ENCODE peak calls at places on chromosomes 3 and 15, in eight cellular contexts. One of them, this sample, is unnamed.

GRCh38 chr3:43423634-43424033 is 137.3 kb downstream of the SNRK start:
- DNase-seq in nephron progenitor cell: no peak
- DNase-seq in GM13976: no peak
- DNase-seq in cardiac fibroblast: no peak
- DNase-seq in glutamatergic neuron: no peak
- DNase-seq in MM.1S: no peak
- DNase-seq in prostate gland: no peak
- DNase-seq in GM13977: no peak
- DNase-seq in this sample: no peak

GRCh38 chr3:72816843-72817485 is 31.3 kb downstream of the SHQ1 start:
- DNase-seq in nephron progenitor cell: no peak
- DNase-seq in GM13976: no peak
- DNase-seq in cardiac fibroblast: no peak
- DNase-seq in glutamatergic neuron: no peak
- DNase-seq in MM.1S: peak; percentile 86
- DNase-seq in prostate gland: no peak
- DNase-seq in GM13977: peak; percentile 32
- DNase-seq in this sample: no peak

GRCh38 chr3:160135850-160136249 is 89.4 kb upstream of the C3orf80 start:
- DNase-seq in nephron progenitor cell: no peak
- DNase-seq in GM13976: no peak
- DNase-seq in cardiac fibroblast: no peak
- DNase-seq in glutamatergic neuron: no peak
- DNase-seq in MM.1S: no peak
- DNase-seq in prostate gland: no peak
- DNase-seq in GM13977: no peak
- DNase-seq in this sample: no peak

GRCh38 chr15:35514759-35515158 is 31.2 kb downstream of the DPH6 start:
- DNase-seq in nephron progenitor cell: no peak
- DNase-seq in GM13976: no peak
- DNase-seq in cardiac fibroblast: peak; percentile 63
- DNase-seq in glutamatergic neuron: no peak
- DNase-seq in MM.1S: no peak
- DNase-seq in prostate gland: no peak
- DNase-seq in GM13977: no peak
- DNase-seq in this sample: no peak

GRCh38 chr3:139953131-139953910 is 18.3 kb downstream of the CLSTN2 start:
- DNase-seq in nephron progenitor cell: no peak
- DNase-seq in GM13976: no peak
- DNase-seq in cardiac fibroblast: no peak
- DNase-seq in glutamatergic neuron: no peak
- DNase-seq in MM.1S: no peak
- DNase-seq in prostate gland: no peak
- DNase-seq in GM13977: no peak
- DNase-seq in this sample: no peak

GRCh38 chr3:51362476-51362875 is 22.6 kb upstream of the MANF start:
- DNase-seq in nephron progenitor cell: no peak
- DNase-seq in GM13976: no peak
- DNase-seq in cardiac fibroblast: no peak
- DNase-seq in glutamatergic neuron: no peak
- DNase-seq in MM.1S: no peak
- DNase-seq in prostate gland: no peak
- DNase-seq in GM13977: no peak
- DNase-seq in this sample: no peak

GRCh38 chr15:54282228-54282836 is 304.1 kb downstream of the UNC13C start:
- DNase-seq in nephron progenitor cell: no peak
- DNase-seq in GM13976: no peak
- DNase-seq in cardiac fibroblast: no peak
- DNase-seq in glutamatergic neuron: no peak
- DNase-seq in MM.1S: no peak
- DNase-seq in prostate gland: no peak
- DNase-seq in GM13977: no peak
- DNase-seq in this sample: no peak

GRCh38 chr3:138862924-138863775 is 28.4 kb upstream of the PIK3CB start:
- DNase-seq in nephron progenitor cell: no peak
- DNase-seq in GM13976: no peak
- DNase-seq in cardiac fibroblast: peak; percentile 70
- DNase-seq in glutamatergic neuron: no peak
- DNase-seq in MM.1S: no peak
- DNase-seq in prostate gland: peak; percentile 38
- DNase-seq in GM13977: no peak
- DNase-seq in this sample: no peak

GRCh38 chr15:31081568-31082250 is 19.8 kb downstream of the TRPM1 start:
- DNase-seq in nephron progenitor cell: no peak
- DNase-seq in GM13976: no peak
- DNase-seq in cardiac fibroblast: no peak
- DNase-seq in glutamatergic neuron: no peak
- DNase-seq in MM.1S: peak; percentile 97
- DNase-seq in prostate gland: no peak
- DNase-seq in GM13977: no peak
- DNase-seq in this sample: no peak

GRCh38 chr3:105351821-105352220 is 14.9 kb upstream of the ALCAM start:
- DNase-seq in nephron progenitor cell: no peak
- DNase-seq in GM13976: no peak
- DNase-seq in cardiac fibroblast: peak; percentile 83
- DNase-seq in glutamatergic neuron: no peak
- DNase-seq in MM.1S: no peak
- DNase-seq in prostate gland: no peak
- DNase-seq in GM13977: no peak
- DNase-seq in this sample: no peak

GRCh38 chr3:154356009-154356408 is 31.7 kb upstream of the DHX36 start:
- DNase-seq in nephron progenitor cell: no peak
- DNase-seq in GM13976: no peak
- DNase-seq in cardiac fibroblast: no peak
- DNase-seq in glutamatergic neuron: no peak
- DNase-seq in MM.1S: no peak
- DNase-seq in prostate gland: no peak
- DNase-seq in GM13977: no peak
- DNase-seq in this sample: no peak

GRCh38 chr3:42264399-42265058 is 1.5 kb downstream of the CCK start:
- DNase-seq in nephron progenitor cell: no peak
- DNase-seq in GM13976: no peak
- DNase-seq in cardiac fibroblast: peak; percentile 32
- DNase-seq in glutamatergic neuron: no peak
- DNase-seq in MM.1S: no peak
- DNase-seq in prostate gland: peak; percentile 78
- DNase-seq in GM13977: peak; percentile 28
- DNase-seq in this sample: no peak

GRCh38 chr15:75672111-75672602 is 24.4 kb downstream of the SNX33 start:
- DNase-seq in nephron progenitor cell: no peak
- DNase-seq in GM13976: no peak
- DNase-seq in cardiac fibroblast: no peak
- DNase-seq in glutamatergic neuron: no peak
- DNase-seq in MM.1S: no peak
- DNase-seq in prostate gland: no peak
- DNase-seq in GM13977: no peak
- DNase-seq in this sample: no peak

GRCh38 chr15:33907326-33907725 is 61.0 kb upstream of the CHRM5 start:
- DNase-seq in nephron progenitor cell: no peak
- DNase-seq in GM13976: no peak
- DNase-seq in cardiac fibroblast: peak; percentile 10
- DNase-seq in glutamatergic neuron: no peak
- DNase-seq in MM.1S: no peak
- DNase-seq in prostate gland: no peak
- DNase-seq in GM13977: no peak
- DNase-seq in this sample: no peak

GRCh38 chr3:29465836-29466235 is 185.0 kb downstream of the RBMS3 start:
- DNase-seq in nephron progenitor cell: no peak
- DNase-seq in GM13976: no peak
- DNase-seq in cardiac fibroblast: peak; percentile 71
- DNase-seq in glutamatergic neuron: no peak
- DNase-seq in MM.1S: no peak
- DNase-seq in prostate gland: no peak
- DNase-seq in GM13977: no peak
- DNase-seq in this sample: no peak

GRCh38 chr15:63977102-63977501 is 69.2 kb downstream of the DAPK2 start:
- DNase-seq in nephron progenitor cell: no peak
- DNase-seq in GM13976: no peak
- DNase-seq in cardiac fibroblast: no peak
- DNase-seq in glutamatergic neuron: no peak
- DNase-seq in MM.1S: no peak
- DNase-seq in prostate gland: no peak
- DNase-seq in GM13977: no peak
- DNase-seq in this sample: no peak

GRCh38 chr15:81107889-81108288 is 26.2 kb upstream of the CFAP161 start:
- DNase-seq in nephron progenitor cell: no peak
- DNase-seq in GM13976: no peak
- DNase-seq in cardiac fibroblast: no peak
- DNase-seq in glutamatergic neuron: no peak
- DNase-seq in MM.1S: no peak
- DNase-seq in prostate gland: no peak
- DNase-seq in GM13977: no peak
- DNase-seq in this sample: no peak

GRCh38 chr15:39407116-39407515 is 173.8 kb upstream of the THBS1 start:
- DNase-seq in nephron progenitor cell: no peak
- DNase-seq in GM13976: no peak
- DNase-seq in cardiac fibroblast: peak; percentile 22
- DNase-seq in glutamatergic neuron: no peak
- DNase-seq in MM.1S: no peak
- DNase-seq in prostate gland: no peak
- DNase-seq in GM13977: no peak
- DNase-seq in this sample: no peak

GRCh38 chr3:187742351-187743171 is 2.7 kb downstream of the BCL6 start:
- DNase-seq in nephron progenitor cell: no peak
- DNase-seq in GM13976: no peak
- DNase-seq in cardiac fibroblast: peak; percentile 49
- DNase-seq in glutamatergic neuron: no peak
- DNase-seq in MM.1S: no peak
- DNase-seq in prostate gland: peak; percentile 82
- DNase-seq in GM13977: no peak
- DNase-seq in this sample: no peak
- TF ChIP-seq CTCF in nephron progenitor cell: peak; percentile 6
- TF ChIP-seq CTCF in GM13976: no peak
- TF ChIP-seq CTCF in cardiac fibroblast: no peak
- TF ChIP-seq CTCF in glutamatergic neuron: peak; percentile 4
- TF ChIP-seq CTCF in MM.1S: peak; percentile 2
- TF ChIP-seq CTCF in prostate gland: no peak
- TF ChIP-seq CTCF in GM13977: no peak
- TF ChIP-seq CTCF in this sample: no peak

DNA sequence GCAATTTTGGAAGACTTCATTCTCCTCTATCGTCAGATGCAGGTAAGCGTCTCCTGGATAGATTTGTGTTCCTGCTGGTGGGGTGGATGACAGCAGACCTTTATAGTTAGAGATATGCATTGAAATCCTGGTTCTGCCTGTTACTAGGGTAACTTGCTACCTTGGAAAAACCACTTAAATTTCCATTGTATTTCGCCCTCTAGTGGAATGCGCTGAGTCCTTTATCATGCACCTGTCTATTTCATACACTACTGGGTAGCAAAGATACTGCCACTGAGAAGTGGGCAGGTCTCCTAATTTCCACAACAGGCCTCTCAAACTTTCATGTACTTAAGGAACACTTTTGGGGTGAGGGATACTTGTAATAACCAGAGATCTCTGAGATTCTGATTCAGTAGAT is 209.5 kb upstream of the SUCLG2 start:
- DNase-seq in nephron progenitor cell: no peak
- DNase-seq in GM13976: peak; percentile 16
- DNase-seq in cardiac fibroblast: peak; percentile 20
- DNase-seq in glutamatergic neuron: no peak
- DNase-seq in MM.1S: no peak
- DNase-seq in prostate gland: no peak
- DNase-seq in GM13977: no peak
- DNase-seq in this sample: no peak
- TF ChIP-seq CTCF in nephron progenitor cell: peak; percentile 24
- TF ChIP-seq CTCF in GM13976: no peak
- TF ChIP-seq CTCF in cardiac fibroblast: peak; percentile 35
- TF ChIP-seq CTCF in glutamatergic neuron: peak; percentile 32
- TF ChIP-seq CTCF in MM.1S: peak; percentile 22
- TF ChIP-seq CTCF in prostate gland: no peak
- TF ChIP-seq CTCF in GM13977: peak; percentile 6
- TF ChIP-seq CTCF in this sample: no peak

GRCh38 chr15:70266412-70267089 is 168.8 kb upstream of the TLE3 start:
- DNase-seq in nephron progenitor cell: no peak
- DNase-seq in GM13976: no peak
- DNase-seq in cardiac fibroblast: peak; percentile 57
- DNase-seq in glutamatergic neuron: no peak
- DNase-seq in MM.1S: no peak
- DNase-seq in prostate gland: peak; percentile 36
- DNase-seq in GM13977: no peak
- DNase-seq in this sample: no peak

GRCh38 chr15:70264014-70264492 is 166.3 kb upstream of the TLE3 start:
- DNase-seq in nephron progenitor cell: peak; percentile 70
- DNase-seq in GM13976: no peak
- DNase-seq in cardiac fibroblast: peak; percentile 38
- DNase-seq in glutamatergic neuron: peak; percentile 35
- DNase-seq in MM.1S: no peak
- DNase-seq in prostate gland: no peak
- DNase-seq in GM13977: no peak
- DNase-seq in this sample: no peak

GRCh38 chr15:70264738-70265465 is 167.2 kb upstream of the TLE3 start:
- DNase-seq in nephron progenitor cell: no peak
- DNase-seq in GM13976: no peak
- DNase-seq in cardiac fibroblast: no peak
- DNase-seq in glutamatergic neuron: no peak
- DNase-seq in MM.1S: no peak
- DNase-seq in prostate gland: no peak
- DNase-seq in GM13977: no peak
- DNase-seq in this sample: no peak

GRCh38 chr15:70265986-70266385 is 168.3 kb upstream of the TLE3 start:
- DNase-seq in nephron progenitor cell: no peak
- DNase-seq in GM13976: no peak
- DNase-seq in cardiac fibroblast: no peak
- DNase-seq in glutamatergic neuron: no peak
- DNase-seq in MM.1S: no peak
- DNase-seq in prostate gland: no peak
- DNase-seq in GM13977: no peak
- DNase-seq in this sample: no peak

GRCh38 chr15:70265466-70265978 is 167.8 kb upstream of the TLE3 start:
- DNase-seq in nephron progenitor cell: no peak
- DNase-seq in GM13976: no peak
- DNase-seq in cardiac fibroblast: no peak
- DNase-seq in glutamatergic neuron: no peak
- DNase-seq in MM.1S: no peak
- DNase-seq in prostate gland: no peak
- DNase-seq in GM13977: no peak
- DNase-seq in this sample: no peak
- TF ChIP-seq CTCF in nephron progenitor cell: no peak
- TF ChIP-seq CTCF in GM13976: peak; percentile 18
- TF ChIP-seq CTCF in cardiac fibroblast: peak; percentile 16
- TF ChIP-seq CTCF in glutamatergic neuron: no peak
- TF ChIP-seq CTCF in MM.1S: peak; percentile 16
- TF ChIP-seq CTCF in prostate gland: peak; percentile 7
- TF ChIP-seq CTCF in GM13977: peak; percentile 24
- TF ChIP-seq CTCF in this sample: no peak

DNA sequence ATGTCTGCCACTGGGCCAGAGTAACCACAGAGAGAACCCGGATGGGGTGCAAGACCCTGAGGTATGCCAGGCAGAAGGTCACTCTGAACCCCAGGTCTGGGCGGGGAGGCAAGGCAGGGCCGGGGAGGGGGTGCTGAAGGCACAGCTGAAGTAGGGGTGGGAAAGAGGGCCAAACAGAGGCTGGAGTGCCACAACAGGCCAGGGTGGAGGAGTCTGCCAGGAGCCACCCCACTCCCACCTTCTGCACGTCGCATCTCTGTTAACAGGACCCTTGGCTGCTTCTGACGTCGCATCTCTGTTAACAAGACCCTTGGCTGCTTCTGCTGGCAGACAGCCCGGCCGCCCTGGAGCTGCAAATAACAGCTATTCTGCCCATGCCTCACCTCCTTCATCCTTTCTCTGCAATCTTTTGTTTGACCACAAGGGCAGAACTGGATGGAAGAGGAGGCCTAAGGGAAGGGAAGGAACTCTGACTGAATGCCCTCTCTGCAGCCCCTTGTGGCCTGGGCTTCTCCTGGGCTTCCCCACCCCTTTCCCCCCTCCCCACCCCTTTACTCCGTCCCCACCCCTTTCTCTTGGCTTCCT is 20.6 kb upstream of the FBLN2 start:
- DNase-seq in nephron progenitor cell: no peak
- DNase-seq in GM13976: no peak
- DNase-seq in cardiac fibroblast: peak; percentile 20
- DNase-seq in glutamatergic neuron: no peak
- DNase-seq in MM.1S: no peak
- DNase-seq in prostate gland: no peak
- DNase-seq in GM13977: no peak
- DNase-seq in this sample: no peak
- TF ChIP-seq CTCF in nephron progenitor cell: peak; percentile 38
- TF ChIP-seq CTCF in GM13976: no peak
- TF ChIP-seq CTCF in cardiac fibroblast: peak; percentile 33
- TF ChIP-seq CTCF in glutamatergic neuron: peak; percentile 57
- TF ChIP-seq CTCF in MM.1S: no peak
- TF ChIP-seq CTCF in prostate gland: no peak
- TF ChIP-seq CTCF in GM13977: no peak
- TF ChIP-seq CTCF in this sample: no peak